ENCODE peak calls at places on chromosome 21, in five cellular contexts. One of them, this sample, is unnamed.

GRCh38 chr21:41943468-41944250 is 10.2 kb downstream of the C2CD2 start:
- DNase-seq in fibroblast of lung: no peak
- DNase-seq in NAMALWA: no peak
- DNase-seq in HT1080: no peak
- DNase-seq in stimulated activated effector memory CD8-positive, alpha-beta T cell treated with anti-CD3 and anti-CD28 coated beads, Interleukin-12 subunit alpha, Interleukin-12 subunit beta, amount 100 ng/mL, for 72 hours: no peak
- DNase-seq in this sample: no peak

GRCh38 chr21:35649186-35649585 is 411.1 kb downstream of the SETD4 start:
- DNase-seq in HT1080: peak
- DNase-seq in fibroblast of lung: peak
- DNase-seq in stimulated activated effector memory CD8-positive, alpha-beta T cell treated with anti-CD3 and anti-CD28 coated beads, Interleukin-12 subunit alpha, Interleukin-12 subunit beta, amount 100 ng/mL, for 72 hours: no peak
- DNase-seq in NAMALWA: no peak
- DNase-seq in this sample: peak

GRCh38 chr21:21165063-21165645 is 166.9 kb downstream of the NCAM2 start:
- DNase-seq in HT1080: peak
- DNase-seq in stimulated activated effector memory CD8-positive, alpha-beta T cell treated with anti-CD3 and anti-CD28 coated beads, Interleukin-12 subunit alpha, Interleukin-12 subunit beta, amount 100 ng/mL, for 72 hours: no peak
- DNase-seq in NAMALWA: no peak
- DNase-seq in fibroblast of lung: peak
- DNase-seq in this sample: peak

GRCh38 chr21:44350773-44351481 is 2.5 kb upstream of the TRPM2 start:
- DNase-seq in NAMALWA: no peak
- DNase-seq in fibroblast of lung: no peak
- DNase-seq in stimulated activated effector memory CD8-positive, alpha-beta T cell treated with anti-CD3 and anti-CD28 coated beads, Interleukin-12 subunit alpha, Interleukin-12 subunit beta, amount 100 ng/mL, for 72 hours: no peak
- DNase-seq in HT1080: no peak
- DNase-seq in this sample: no peak

GRCh38 chr21:36992671-36993070 is 13.8 kb upstream of the RIPPLY3 start:
- DNase-seq in HT1080: no peak
- DNase-seq in fibroblast of lung: no peak
- DNase-seq in stimulated activated effector memory CD8-positive, alpha-beta T cell treated with anti-CD3 and anti-CD28 coated beads, Interleukin-12 subunit alpha, Interleukin-12 subunit beta, amount 100 ng/mL, for 72 hours: no peak
- DNase-seq in NAMALWA: no peak
- DNase-seq in this sample: no peak

GRCh38 chr21:23455676-23456075 is 2151.6 kb downstream of the MRPL39 start:
- DNase-seq in stimulated activated effector memory CD8-positive, alpha-beta T cell treated with anti-CD3 and anti-CD28 coated beads, Interleukin-12 subunit alpha, Interleukin-12 subunit beta, amount 100 ng/mL, for 72 hours: no peak
- DNase-seq in NAMALWA: no peak
- DNase-seq in fibroblast of lung: no peak
- DNase-seq in HT1080: peak
- DNase-seq in this sample: no peak

GRCh38 chr21:29372063-29372802 is 73.5 kb downstream of the BACH1 start:
- DNase-seq in stimulated activated effector memory CD8-positive, alpha-beta T cell treated with anti-CD3 and anti-CD28 coated beads, Interleukin-12 subunit alpha, Interleukin-12 subunit beta, amount 100 ng/mL, for 72 hours: peak
- DNase-seq in NAMALWA: peak
- DNase-seq in fibroblast of lung: peak
- DNase-seq in HT1080: peak
- DNase-seq in this sample: peak

GRCh38 chr21:37060296-37060695 is 12.6 kb downstream of the PIGP start:
- DNase-seq in fibroblast of lung: peak
- DNase-seq in NAMALWA: peak
- DNase-seq in HT1080: peak
- DNase-seq in stimulated activated effector memory CD8-positive, alpha-beta T cell treated with anti-CD3 and anti-CD28 coated beads, Interleukin-12 subunit alpha, Interleukin-12 subunit beta, amount 100 ng/mL, for 72 hours: no peak
- DNase-seq in this sample: peak

GRCh38 chr21:44929799-44930542 is 9.3 kb upstream of the ITGB2 start:
- DNase-seq in stimulated activated effector memory CD8-positive, alpha-beta T cell treated with anti-CD3 and anti-CD28 coated beads, Interleukin-12 subunit alpha, Interleukin-12 subunit beta, amount 100 ng/mL, for 72 hours: no peak
- DNase-seq in HT1080: no peak
- DNase-seq in NAMALWA: no peak
- DNase-seq in fibroblast of lung: no peak
- DNase-seq in this sample: no peak

This sample was measured in H4.